ENCODE peak calls at places on chromosomes 1 and 21, in five cellular contexts. C is suprapubic skin, J is stomach, P is heart right ventricle, E is pancreas. F is an unnamed sample.
A peak's percentile ranks its signal among the peaks of the same experiment; 100 is the strongest.

GRCh38 chr1:237879195-237879594 is 11.5 kb downstream of the ZP4 start:
- DNase-seq in C (no peak), J (no peak), P (no peak), E (no peak), F (no peak)

GRCh38 chr1:6580119-6580587 is 359 bp downstream of the ZBTB48 start:
- DNase-seq in C (no peak), J (no peak), P (no peak), E (no peak), F (no peak)

GRCh38 chr1:111604931-111605330 is 14.7 kb upstream of the RAP1A start:
- DNase-seq in C (no peak), J (no peak), P (no peak), E (no peak), F (no peak)

GRCh38 chr1:97832490-97832889 is 88.3 kb downstream of the DPYD start:
- DNase-seq in C (no peak), J (no peak), P (peak; percentile 60), E (no peak), F (no peak)

GRCh38 chr1:66069976-66070375 is 277.3 kb downstream of the PDE4B start:
- DNase-seq in C (no peak), J (no peak), P (no peak), E (no peak), F (no peak)

GRCh38 chr1:174965006-174965971 is 34.5 kb upstream of the CACYBP start:
- DNase-seq in C (no peak), J (peak; percentile 32), P (no peak), E (no peak), F (peak; percentile 48)

GRCh38 chr1:248611883-248612282 is 14.4 kb upstream of the OR2T10 start:
- DNase-seq in C (no peak), J (no peak), P (no peak), E (no peak), F (no peak)

GRCh38 chr1:110087812-110088738 is 17.6 kb upstream of the ALX3 start:
- DNase-seq in C (no peak), J (peak; percentile 52), P (peak; percentile 65), E (peak; percentile 53), F (no peak)

GRCh38 chr1:164673584-164674214 is 114.7 kb downstream of the PBX1 start:
- DNase-seq in C (no peak), J (no peak), P (no peak), E (no peak), F (no peak)

GRCh38 chr1:204483791-204484190 is 10.8 kb downstream of the PIK3C2B start:
- DNase-seq in C (no peak), J (no peak), P (no peak), E (no peak), F (no peak)

GRCh38 chr1:5990913-5991783 is 1.1 kb downstream of the NPHP4 start:
- DNase-seq in C (no peak), J (peak; percentile 35), P (no peak), E (peak; percentile 40), F (peak; percentile 52)

GRCh38 chr1:240486596-240486995 is 125.4 kb downstream of the GREM2 start:
- DNase-seq in C (no peak), J (no peak), P (no peak), E (no peak), F (no peak)

GRCh38 chr21:21101911-21102310 is 103.7 kb downstream of the NCAM2 start:
- DNase-seq in C (no peak), J (no peak), P (no peak), E (no peak), F (peak; percentile 59)

GRCh38 chr1:184075040-184076029 is 23.8 kb downstream of the TSEN15 start:
- DNase-seq in C (no peak), J (no peak), P (peak; percentile 67), E (peak; percentile 17), F (no peak)

GRCh38 chr1:7262611-7263010 is 477.4 kb downstream of the CAMTA1 start:
- DNase-seq in C (no peak), J (peak; percentile 72), P (no peak), E (peak; percentile 22), F (no peak)

GRCh38 chr1:241998412-241998921 is 431 bp downstream of the MAP1LC3C start:
- DNase-seq in C (peak; percentile 89), J (peak; percentile 41), P (peak; percentile 81), E (peak; percentile 42), F (peak; percentile 30)

GRCh38 chr1:118100686-118101300 is 84.2 kb downstream of the SPAG17 start:
- DNase-seq in C (no peak), J (peak; percentile 72), P (no peak), E (peak; percentile 82), F (no peak)

GRCh38 chr1:6353948-6354658 is 39.5 kb downstream of the ACOT7 start:
- DNase-seq in C (no peak), J (peak; percentile 73), P (peak; percentile 58), E (peak; percentile 69), F (no peak)

GRCh38 chr1:87786218-87786617 is 457.5 kb downstream of the LMO4 start:
- DNase-seq in C (no peak), J (no peak), P (no peak), E (no peak), F (no peak)

GRCh38 chr1:203871114-203871875 is 9.9 kb downstream of the SNRPE start:
- DNase-seq in C (no peak), J (no peak), P (peak; percentile 63), E (no peak), F (peak; percentile 57)

GRCh38 chr1:15848143-15848928 is 829 bp downstream of the SPEN start:
- DNase-seq in C (peak; percentile 72), J (peak; percentile 45), P (peak; percentile 30), E (no peak), F (no peak)

GRCh38 chr1:54888080-54888733 is 1.2 kb upstream of the DHCR24 start:
- DNase-seq in C (no peak), J (peak; percentile 36), P (no peak), E (no peak), F (no peak)

DNA sequence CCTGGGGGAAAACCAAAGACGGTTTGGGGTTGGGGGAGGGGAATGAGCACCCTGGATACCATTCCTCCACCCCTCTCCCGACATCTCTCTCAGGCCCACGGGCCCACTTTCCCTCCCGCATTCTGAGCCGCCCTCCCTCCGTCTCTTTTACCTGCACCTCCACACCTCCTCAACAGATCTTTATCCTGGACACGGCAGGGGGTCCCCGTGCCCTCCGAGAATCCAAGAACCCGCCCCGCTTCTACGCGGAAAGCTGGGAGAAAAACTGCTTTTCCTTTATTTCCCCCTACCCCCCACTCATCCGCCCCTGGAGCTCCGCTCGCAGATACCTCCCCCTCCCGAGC is 108.8 kb downstream of the NAV1 start:
- DNase-seq in C (no peak), J (no peak), P (no peak), E (no peak), F (no peak)
- H3K4me3 ChIP-seq in C (peak overlapping the region; percentile 53), J (peak overlapping the region; percentile 66), P (peak overlapping the region; percentile 75), E (no peak overlapping the region), F (peak overlapping the region; percentile 73)

GRCh38 chr1:161768986-161769672 is 3.0 kb downstream of the ATF6 start:
- DNase-seq in C (no peak), J (no peak), P (no peak), E (no peak), F (no peak)

GRCh38 chr1:161763522-161764098 is 2.5 kb upstream of the ATF6 start:
- DNase-seq in C (no peak), J (peak; percentile 45), P (no peak), E (peak; percentile 40), F (no peak)

GRCh38 chr1:161770250-161770649 is 4.1 kb downstream of the ATF6 start:
- DNase-seq in C (no peak), J (no peak), P (no peak), E (no peak), F (no peak)

GRCh38 chr1:161768461-161768860 is 2.3 kb downstream of the ATF6 start:
- DNase-seq in C (no peak), J (no peak), P (no peak), E (no peak), F (no peak)

GRCh38 chr1:161766102-161766981 is at the start of gene ATF6:
- DNase-seq in C (peak; percentile 96), J (peak; percentile 91), P (peak; percentile 93), E (peak; percentile 94), F (peak; percentile 83)
- H3K27ac ChIP-seq in C (peak within 1 kb of the TSS; percentile 93), J (peak within 1 kb of the TSS; percentile 90), P (peak within 1 kb of the TSS; percentile 83), E (peak within 1 kb of the TSS; percentile 76), F (peak within 1 kb of the TSS; percentile 57)

GRCh38 chr1:69073176-69073575 is 494.5 kb upstream of the LRRC7 start:
- DNase-seq in C (no peak), J (no peak), P (no peak), E (no peak), F (no peak)
- TF ChIP-seq CTCF in C (no peak), J (no peak), P (no peak), E (no peak), F (no peak)

GRCh38 chr21:8993284-8993942 is 1528.0 kb upstream of the TPTE start:
- DNase-seq in C (no peak), J (no peak), P (no peak), E (no peak), F (no peak)
- H3K4me3 ChIP-seq in C (no peak overlapping the region), J (no peak overlapping the region), P (no peak overlapping the region), E (no peak overlapping the region), F (no peak overlapping the region)

DNA sequence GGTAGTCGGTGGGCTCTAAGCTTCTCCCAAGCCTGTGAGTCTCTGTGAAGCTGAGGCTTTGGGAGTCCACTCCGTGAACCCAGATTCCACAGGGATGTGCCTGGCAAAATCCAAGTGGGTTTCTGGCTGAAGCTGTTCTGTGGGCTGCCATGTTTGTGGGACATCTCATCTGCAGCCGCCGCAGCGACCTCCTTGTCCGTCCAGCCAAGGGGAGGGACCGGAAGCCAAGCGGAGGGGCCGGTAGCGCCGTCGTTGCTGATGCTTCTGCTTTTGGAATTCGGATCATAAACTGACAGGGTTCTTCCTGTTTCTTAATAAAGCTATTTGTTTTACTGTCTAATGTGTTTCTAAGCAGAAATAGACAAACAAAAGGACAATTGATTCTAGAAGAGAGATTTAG is 13.3 kb downstream of the KIF26B start:
- DNase-seq in C (no peak), J (no peak), P (peak; percentile 21), E (no peak), F (no peak)
- H3K27ac ChIP-seq in C (no peak overlapping the region), J (no peak overlapping the region), P (no peak overlapping the region), E (no peak overlapping the region), F (no peak overlapping the region)

GRCh38 chr21:36260802-36261201 is 59.2 kb upstream of the MORC3 start:
- DNase-seq in C (no peak), J (no peak), P (no peak), E (no peak), F (no peak)
- TF ChIP-seq CTCF in C (no peak), J (no peak), P (no peak), E (no peak), F (no peak)

GRCh38 chr1:26305667-26306289 is 658 bp downstream of the UBXN11 start:
- DNase-seq in C (no peak), J (no peak), P (no peak), E (no peak), F (no peak)

GRCh38 chr1:26302733-26303405 is 3.6 kb downstream of the UBXN11 start:
- DNase-seq in C (no peak), J (no peak), P (no peak), E (no peak), F (no peak)

GRCh38 chr1:26306290-26307221 is at the start of gene UBXN11:
- DNase-seq in C (peak; percentile 94), J (peak; percentile 94), P (peak; percentile 92), E (peak; percentile 95), F (peak; percentile 88)

GRCh38 chr1:26307363-26307781 is 936 bp upstream of the UBXN11 start:
- DNase-seq in C (no peak), J (no peak), P (no peak), E (no peak), F (no peak)
- H3K4me3 ChIP-seq in C (no peak overlapping the region), J (no peak overlapping the region), P (no peak overlapping the region), E (no peak overlapping the region), F (no peak overlapping the region)